ENCODE peak calls at places on chromosomes 5 and 9, in seven cellular contexts. X is NCI-H82; F is GDM1; R is NCI-H460; V is MV-4-11; C is CD8-positive, alpha-beta T cell; K is T-helper 9 cell. G is an unnamed sample.

GRCh38 chr9:130837002-130837511 is 2.0 kb downstream of the ABL1 start:
- DNase-seq in X (no peak), F (no peak), R (peak; percentile 44), V (no peak), C (no peak), K (no peak), G (peak; percentile 44)

GRCh38 chr9:136653323-136654064 is 9.2 kb upstream of the EGFL7 start:
- DNase-seq in X (no peak), F (no peak), R (no peak), V (no peak), C (no peak), K (no peak), G (no peak)

GRCh38 chr5:14143843-14144585 is 872 bp downstream of the TRIO start:
- DNase-seq in X (peak; percentile 39), F (no peak), R (no peak), V (no peak), C (no peak), K (peak; percentile 9), G (no peak)

GRCh38 chr5:99379187-99379586 is 450.4 kb upstream of the CHD1 start:
- DNase-seq in X (peak; percentile 73), F (no peak), R (no peak), V (no peak), C (no peak), K (no peak), G (no peak)

GRCh38 chr9:138075961-138076649 is 198.5 kb downstream of the CACNA1B start:
- DNase-seq in X (no peak), F (no peak), R (no peak), V (no peak), C (no peak), K (no peak), G (no peak)

GRCh38 chr5:175118700-175119309 is 325.2 kb downstream of the DRD1 start:
- DNase-seq in X (no peak), F (no peak), R (no peak), V (no peak), C (no peak), K (no peak), G (no peak)

GRCh38 chr5:129906177-129906887 is 2.1 kb downstream of the CHSY3 start:
- DNase-seq in X (no peak), F (no peak), R (peak; percentile 34), V (no peak), C (no peak), K (no peak), G (no peak)

GRCh38 chr9:546797-547223 is 294.7 kb upstream of the DMRT1 start:
- DNase-seq in X (peak; percentile 22), F (no peak), R (no peak), V (no peak), C (no peak), K (no peak), G (no peak)

GRCh38 chr9:5884191-5884590 is 6.5 kb upstream of the MLANA start:
- DNase-seq in X (no peak), F (no peak), R (no peak), V (no peak), C (no peak), K (no peak), G (no peak)

GRCh38 chr9:37187713-37188439 is 67.5 kb downstream of the ZCCHC7 start:
- DNase-seq in X (no peak), F (peak; percentile 11), R (no peak), V (peak; percentile 85), C (no peak), K (no peak), G (no peak)

GRCh38 chr5:159935946-159936345 is 19.7 kb downstream of the ADRA1B start:
- DNase-seq in X (no peak), F (no peak), R (no peak), V (no peak), C (no peak), K (no peak), G (no peak)

GRCh38 chr5:176810687-176811501 is 535 bp downstream of the UNC5A start:
- DNase-seq in X (peak; percentile 36), F (no peak), R (no peak), V (peak; percentile 11), C (no peak), K (no peak), G (no peak)

GRCh38 chr9:133797406-133798150 is 59.4 kb upstream of the SARDH start:
- DNase-seq in X (no peak), F (no peak), R (no peak), V (no peak), C (no peak), K (no peak), G (no peak)

GRCh38 chr9:5459289-5459829 is 9.0 kb downstream of the CD274 start:
- DNase-seq in X (no peak), F (no peak), R (no peak), V (peak; percentile 46), C (no peak), K (no peak), G (no peak)

GRCh38 chr9:136062657-136063439 is 32.2 kb downstream of the NACC2 start:
- DNase-seq in X (no peak), F (no peak), R (no peak), V (no peak), C (no peak), K (no peak), G (no peak)

GRCh38 chr9:72255546-72255925 is 106.3 kb downstream of the GDA start:
- DNase-seq in X (no peak), F (no peak), R (no peak), V (no peak), C (no peak), K (no peak), G (no peak)

GRCh38 chr9:136740971-136741884 is 1.5 kb downstream of the LCN10 start:
- DNase-seq in X (no peak), F (no peak), R (no peak), V (no peak), C (no peak), K (no peak), G (no peak)

GRCh38 chr9:19184144-19184917 is 46.2 kb upstream of the DENND4C start:
- DNase-seq in X (no peak), F (peak; percentile 78), R (peak; percentile 46), V (peak; percentile 84), C (peak; percentile 70), K (peak; percentile 60), G (peak; percentile 62)

GRCh38 chr5:143019157-143019556 is 249.0 kb downstream of the ARHGAP26 start:
- DNase-seq in X (peak; percentile 43), F (no peak), R (no peak), V (peak; percentile 19), C (no peak), K (no peak), G (no peak)

GRCh38 chr9:133141833-133142594 is 21.0 kb upstream of the RALGDS start:
- DNase-seq in X (no peak), F (no peak), R (no peak), V (no peak), C (peak; percentile 74), K (peak; percentile 85), G (no peak)

GRCh38 chr9:7118653-7119052 is 360.9 kb downstream of the KDM4C start:
- DNase-seq in X (no peak), F (no peak), R (no peak), V (no peak), C (no peak), K (no peak), G (no peak)

GRCh38 chr5:71492817-71493615 is 37.6 kb downstream of the BDP1 start:
- DNase-seq in X (no peak), F (no peak), R (no peak), V (no peak), C (no peak), K (no peak), G (no peak)

GRCh38 chr9:762217-762616 is 79.3 kb upstream of the DMRT1 start:
- DNase-seq in X (no peak), F (no peak), R (no peak), V (peak; percentile 74), C (no peak), K (no peak), G (no peak)

GRCh38 chr9:133119461-133120342 is 1.3 kb downstream of the RALGDS start:
- DNase-seq in X (peak; percentile 78), F (no peak), R (no peak), V (no peak), C (no peak), K (no peak), G (no peak)

GRCh38 chr9:93224591-93224990 is 40.7 kb downstream of the WNK2 start:
- DNase-seq in X (no peak), F (no peak), R (no peak), V (no peak), C (no peak), K (no peak), G (no peak)

G was measured in SW 1271.